ENCODE peak calls at places on chromosomes 12 and 14, in ten cellular contexts. One of them, this sample, is unnamed. For H3K36me3, the result is how much of the 10 kb centered on the place peaks cover.

GRCh38 chr14:36315159-36315853 is 5.1 kb downstream of the MBIP start:
- DNase-seq in brain microvascular endothelial cell: no peak
- DNase-seq in cardiac muscle cell: no peak
- DNase-seq in BJ: no peak
- DNase-seq in ascending aorta: no peak
- DNase-seq in adipocyte: no peak
- DNase-seq in right lobe of liver: no peak
- DNase-seq in mesendoderm: no peak
- DNase-seq in mammary epithelial cell: peak
- DNase-seq in tibial nerve: no peak
- DNase-seq in this sample: no peak

GRCh38 chr14:69945347-69945746 is 66.1 kb downstream of the SMOC1 start:
- DNase-seq in brain microvascular endothelial cell: no peak
- DNase-seq in cardiac muscle cell: no peak
- DNase-seq in BJ: no peak
- DNase-seq in ascending aorta: no peak
- DNase-seq in adipocyte: no peak
- DNase-seq in right lobe of liver: no peak
- DNase-seq in mesendoderm: no peak
- DNase-seq in mammary epithelial cell: no peak
- DNase-seq in tibial nerve: no peak
- DNase-seq in this sample: no peak

GRCh38 chr12:90407841-90408240 is 547.1 kb downstream of the CCER1 start:
- DNase-seq in brain microvascular endothelial cell: no peak
- DNase-seq in cardiac muscle cell: peak
- DNase-seq in BJ: no peak
- DNase-seq in ascending aorta: no peak
- DNase-seq in adipocyte: no peak
- DNase-seq in right lobe of liver: no peak
- DNase-seq in mesendoderm: peak
- DNase-seq in mammary epithelial cell: no peak
- DNase-seq in tibial nerve: no peak
- DNase-seq in this sample: no peak

GRCh38 chr12:76952995-76953394 is 74.2 kb upstream of the CSRP2 start:
- DNase-seq in brain microvascular endothelial cell: no peak
- DNase-seq in cardiac muscle cell: no peak
- DNase-seq in BJ: no peak
- DNase-seq in ascending aorta: no peak
- DNase-seq in adipocyte: no peak
- DNase-seq in right lobe of liver: no peak
- DNase-seq in mesendoderm: peak
- DNase-seq in mammary epithelial cell: peak
- DNase-seq in tibial nerve: no peak
- DNase-seq in this sample: no peak

GRCh38 chr12:52356762-52357580 is 10.3 kb downstream of the KRT85 start:
- DNase-seq in brain microvascular endothelial cell: no peak
- DNase-seq in cardiac muscle cell: no peak
- DNase-seq in BJ: no peak
- DNase-seq in ascending aorta: peak
- DNase-seq in adipocyte: no peak
- DNase-seq in right lobe of liver: peak
- DNase-seq in mesendoderm: no peak
- DNase-seq in mammary epithelial cell: no peak
- DNase-seq in tibial nerve: no peak
- DNase-seq in this sample: no peak

GRCh38 chr12:58413794-58414193 is 472.4 kb downstream of the ATP23 start:
- DNase-seq in brain microvascular endothelial cell: peak
- DNase-seq in cardiac muscle cell: no peak
- DNase-seq in BJ: no peak
- DNase-seq in ascending aorta: no peak
- DNase-seq in adipocyte: peak
- DNase-seq in right lobe of liver: no peak
- DNase-seq in mesendoderm: no peak
- DNase-seq in mammary epithelial cell: peak
- DNase-seq in tibial nerve: no peak
- DNase-seq in this sample: peak

GRCh38 chr12:79692860-79693605 is 2.3 kb upstream of the PAWR start:
- DNase-seq in brain microvascular endothelial cell: no peak
- DNase-seq in cardiac muscle cell: no peak
- DNase-seq in BJ: no peak
- DNase-seq in ascending aorta: no peak
- DNase-seq in adipocyte: no peak
- DNase-seq in right lobe of liver: no peak
- DNase-seq in mesendoderm: no peak
- DNase-seq in mammary epithelial cell: peak
- DNase-seq in tibial nerve: no peak
- DNase-seq in this sample: peak

GRCh38 chr14:25042362-25043299 is 7.3 kb downstream of the STXBP6 start:
- DNase-seq in brain microvascular endothelial cell: peak
- DNase-seq in cardiac muscle cell: peak
- DNase-seq in BJ: no peak
- DNase-seq in ascending aorta: no peak
- DNase-seq in adipocyte: peak
- DNase-seq in right lobe of liver: peak
- DNase-seq in mesendoderm: peak
- DNase-seq in mammary epithelial cell: no peak
- DNase-seq in tibial nerve: no peak
- DNase-seq in this sample: peak

GRCh38 chr12:46825526-46826414 is at the start of gene SLC38A4:
- DNase-seq in brain microvascular endothelial cell: no peak
- DNase-seq in cardiac muscle cell: peak
- DNase-seq in BJ: peak
- DNase-seq in ascending aorta: no peak
- DNase-seq in adipocyte: peak
- DNase-seq in right lobe of liver: peak
- DNase-seq in mesendoderm: peak
- DNase-seq in mammary epithelial cell: no peak
- DNase-seq in tibial nerve: no peak
- DNase-seq in this sample: peak

GRCh38 chr12:4355843-4356327 is 23.6 kb downstream of the FGF23 start:
- DNase-seq in brain microvascular endothelial cell: peak
- DNase-seq in cardiac muscle cell: peak
- DNase-seq in BJ: no peak
- DNase-seq in ascending aorta: no peak
- DNase-seq in adipocyte: peak
- DNase-seq in right lobe of liver: no peak
- DNase-seq in mesendoderm: peak
- DNase-seq in mammary epithelial cell: peak
- DNase-seq in tibial nerve: no peak
- DNase-seq in this sample: no peak

GRCh38 chr12:104569348-104570173 is 112.8 kb downstream of the CHST11 start:
- DNase-seq in brain microvascular endothelial cell: no peak
- DNase-seq in cardiac muscle cell: no peak
- DNase-seq in BJ: no peak
- DNase-seq in ascending aorta: no peak
- DNase-seq in adipocyte: no peak
- DNase-seq in right lobe of liver: no peak
- DNase-seq in mesendoderm: no peak
- DNase-seq in mammary epithelial cell: no peak
- DNase-seq in tibial nerve: no peak
- DNase-seq in this sample: no peak

GRCh38 chr12:55724226-55724939 is 4.2 kb downstream of the RDH5 start:
- DNase-seq in brain microvascular endothelial cell: peak
- DNase-seq in cardiac muscle cell: peak
- DNase-seq in BJ: no peak
- DNase-seq in ascending aorta: peak
- DNase-seq in adipocyte: peak
- DNase-seq in right lobe of liver: no peak
- DNase-seq in mesendoderm: peak
- DNase-seq in mammary epithelial cell: peak
- DNase-seq in tibial nerve: peak
- DNase-seq in this sample: peak

GRCh38 chr12:98998697-98999299 is 353.7 kb downstream of the APAF1 start:
- DNase-seq in brain microvascular endothelial cell: no peak
- DNase-seq in cardiac muscle cell: peak
- DNase-seq in BJ: no peak
- DNase-seq in ascending aorta: no peak
- DNase-seq in adipocyte: peak
- DNase-seq in right lobe of liver: no peak
- DNase-seq in mesendoderm: peak
- DNase-seq in mammary epithelial cell: peak
- DNase-seq in tibial nerve: no peak
- DNase-seq in this sample: peak

DNA sequence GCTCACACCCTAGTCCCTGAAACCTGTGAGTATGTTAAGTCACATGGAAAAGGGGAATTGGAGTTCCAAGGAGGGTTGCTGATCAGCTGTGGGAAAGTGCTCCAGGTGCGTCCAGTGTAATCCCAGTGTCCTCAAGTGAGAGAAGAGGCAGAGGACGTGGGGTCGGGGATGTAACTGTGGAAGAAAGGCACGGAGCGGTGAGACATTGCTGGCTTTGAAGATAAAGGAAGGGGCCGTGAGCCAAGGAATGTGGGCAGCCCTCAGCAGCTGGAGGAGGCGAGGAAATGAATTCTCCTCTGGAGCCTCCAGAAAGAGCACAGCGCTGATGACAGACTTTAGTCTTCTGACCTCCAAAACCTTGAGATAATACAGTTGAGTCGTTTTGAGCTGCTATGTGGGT is 191.6 kb upstream of the TMEM132C start:
- DNase-seq in brain microvascular endothelial cell: no peak
- DNase-seq in cardiac muscle cell: no peak
- DNase-seq in BJ: no peak
- DNase-seq in ascending aorta: no peak
- DNase-seq in adipocyte: no peak
- DNase-seq in right lobe of liver: no peak
- DNase-seq in mesendoderm: no peak
- DNase-seq in mammary epithelial cell: no peak
- DNase-seq in tibial nerve: no peak
- DNase-seq in this sample: no peak
- H3K36me3 ChIP-seq in brain microvascular endothelial cell: under half
- H3K36me3 ChIP-seq in cardiac muscle cell: under half
- H3K36me3 ChIP-seq in BJ: under half
- H3K36me3 ChIP-seq in ascending aorta: under half
- H3K36me3 ChIP-seq in adipocyte: under half
- H3K36me3 ChIP-seq in right lobe of liver: under half
- H3K36me3 ChIP-seq in mesendoderm: under half
- H3K36me3 ChIP-seq in mammary epithelial cell: under half
- H3K36me3 ChIP-seq in tibial nerve: under half
- H3K36me3 ChIP-seq in this sample: under half

GRCh38 chr12:27428466-27428865 is 18.1 kb upstream of the SMCO2 start:
- DNase-seq in brain microvascular endothelial cell: no peak
- DNase-seq in cardiac muscle cell: no peak
- DNase-seq in BJ: no peak
- DNase-seq in ascending aorta: no peak
- DNase-seq in adipocyte: peak
- DNase-seq in right lobe of liver: no peak
- DNase-seq in mesendoderm: no peak
- DNase-seq in mammary epithelial cell: no peak
- DNase-seq in tibial nerve: no peak
- DNase-seq in this sample: no peak
- H3K36me3 ChIP-seq in brain microvascular endothelial cell: under half
- H3K36me3 ChIP-seq in cardiac muscle cell: under half
- H3K36me3 ChIP-seq in BJ: under half
- H3K36me3 ChIP-seq in ascending aorta: under half
- H3K36me3 ChIP-seq in adipocyte: under half
- H3K36me3 ChIP-seq in right lobe of liver: under half
- H3K36me3 ChIP-seq in mesendoderm: under half
- H3K36me3 ChIP-seq in mammary epithelial cell: under half
- H3K36me3 ChIP-seq in tibial nerve: under half
- H3K36me3 ChIP-seq in this sample: under half

DNA sequence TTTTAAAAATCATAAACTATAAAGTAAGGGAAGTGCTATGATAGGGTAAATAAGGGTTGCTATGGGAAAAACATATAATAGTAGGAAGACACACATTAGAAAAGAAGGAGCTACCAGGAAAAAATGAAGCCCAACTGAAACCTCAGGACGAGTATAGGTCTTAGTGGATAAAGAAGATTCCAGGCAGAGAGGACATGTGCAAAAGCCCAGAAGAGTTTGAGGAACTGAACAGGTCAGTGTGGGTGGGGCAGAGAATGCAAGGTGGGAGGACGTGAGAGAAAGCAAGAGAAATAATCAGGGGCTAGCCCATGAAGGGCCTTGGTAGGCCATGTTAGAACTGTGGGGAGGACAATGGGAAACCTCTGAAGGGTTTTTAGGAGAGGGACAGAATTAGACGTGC is 109.5 kb downstream of the DENND5B start:
- DNase-seq in brain microvascular endothelial cell: no peak
- DNase-seq in cardiac muscle cell: no peak
- DNase-seq in BJ: no peak
- DNase-seq in ascending aorta: no peak
- DNase-seq in adipocyte: no peak
- DNase-seq in right lobe of liver: no peak
- DNase-seq in mesendoderm: no peak
- DNase-seq in mammary epithelial cell: no peak
- DNase-seq in tibial nerve: no peak
- DNase-seq in this sample: no peak
- H3K36me3 ChIP-seq in brain microvascular endothelial cell: under half
- H3K36me3 ChIP-seq in cardiac muscle cell: under half
- H3K36me3 ChIP-seq in BJ: under half
- H3K36me3 ChIP-seq in ascending aorta: under half
- H3K36me3 ChIP-seq in adipocyte: under half
- H3K36me3 ChIP-seq in right lobe of liver: under half
- H3K36me3 ChIP-seq in mesendoderm: under half
- H3K36me3 ChIP-seq in mammary epithelial cell: under half
- H3K36me3 ChIP-seq in tibial nerve: under half
- H3K36me3 ChIP-seq in this sample: under half

GRCh38 chr14:75030147-75030546 is 21.1 kb downstream of the MLH3 start:
- DNase-seq in brain microvascular endothelial cell: no peak
- DNase-seq in cardiac muscle cell: no peak
- DNase-seq in BJ: no peak
- DNase-seq in ascending aorta: no peak
- DNase-seq in adipocyte: no peak
- DNase-seq in right lobe of liver: no peak
- DNase-seq in mesendoderm: no peak
- DNase-seq in mammary epithelial cell: no peak
- DNase-seq in tibial nerve: no peak
- DNase-seq in this sample: no peak
- H3K36me3 ChIP-seq in brain microvascular endothelial cell: under half
- H3K36me3 ChIP-seq in cardiac muscle cell: under half
- H3K36me3 ChIP-seq in BJ: under half
- H3K36me3 ChIP-seq in ascending aorta: half or more
- H3K36me3 ChIP-seq in adipocyte: under half
- H3K36me3 ChIP-seq in right lobe of liver: under half
- H3K36me3 ChIP-seq in mesendoderm: under half
- H3K36me3 ChIP-seq in mammary epithelial cell: under half
- H3K36me3 ChIP-seq in tibial nerve: under half
- H3K36me3 ChIP-seq in this sample: under half

DNA sequence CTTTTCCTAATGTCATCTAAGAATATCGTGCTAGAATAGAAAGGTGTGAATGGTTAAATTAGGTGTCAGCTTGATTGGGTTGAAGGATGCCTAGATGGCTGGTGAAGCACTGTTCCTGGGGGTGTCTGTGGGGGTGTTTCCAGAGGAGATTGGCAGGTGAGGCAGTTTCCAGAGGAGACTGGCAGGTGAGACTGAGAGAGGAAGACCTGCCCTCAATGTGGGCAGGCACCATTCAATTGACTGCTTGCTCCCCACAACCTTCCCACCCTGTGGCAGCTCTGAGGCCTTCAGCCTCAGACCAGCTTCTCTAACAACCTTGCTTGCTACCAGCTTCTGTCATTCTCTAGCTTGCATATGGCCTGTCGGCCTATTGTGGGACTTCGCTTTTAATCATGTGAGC is 9.2 kb downstream of the RNASE9 start:
- DNase-seq in brain microvascular endothelial cell: no peak
- DNase-seq in cardiac muscle cell: no peak
- DNase-seq in BJ: no peak
- DNase-seq in ascending aorta: no peak
- DNase-seq in adipocyte: no peak
- DNase-seq in right lobe of liver: no peak
- DNase-seq in mesendoderm: no peak
- DNase-seq in mammary epithelial cell: no peak
- DNase-seq in tibial nerve: no peak
- DNase-seq in this sample: no peak
- H3K36me3 ChIP-seq in brain microvascular endothelial cell: under half
- H3K36me3 ChIP-seq in cardiac muscle cell: under half
- H3K36me3 ChIP-seq in BJ: under half
- H3K36me3 ChIP-seq in ascending aorta: under half
- H3K36me3 ChIP-seq in adipocyte: under half
- H3K36me3 ChIP-seq in right lobe of liver: under half
- H3K36me3 ChIP-seq in mesendoderm: under half
- H3K36me3 ChIP-seq in mammary epithelial cell: under half
- H3K36me3 ChIP-seq in tibial nerve: under half
- H3K36me3 ChIP-seq in this sample: under half

GRCh38 chr14:90652626-90653025 is 163.6 kb downstream of the TTC7B start:
- DNase-seq in brain microvascular endothelial cell: no peak
- DNase-seq in cardiac muscle cell: no peak
- DNase-seq in BJ: no peak
- DNase-seq in ascending aorta: no peak
- DNase-seq in adipocyte: no peak
- DNase-seq in right lobe of liver: no peak
- DNase-seq in mesendoderm: no peak
- DNase-seq in mammary epithelial cell: no peak
- DNase-seq in tibial nerve: no peak
- DNase-seq in this sample: no peak
- H3K36me3 ChIP-seq in brain microvascular endothelial cell: under half
- H3K36me3 ChIP-seq in cardiac muscle cell: under half
- H3K36me3 ChIP-seq in BJ: under half
- H3K36me3 ChIP-seq in ascending aorta: under half
- H3K36me3 ChIP-seq in adipocyte: under half
- H3K36me3 ChIP-seq in right lobe of liver: under half
- H3K36me3 ChIP-seq in mesendoderm: under half
- H3K36me3 ChIP-seq in mammary epithelial cell: under half
- H3K36me3 ChIP-seq in tibial nerve: under half
- H3K36me3 ChIP-seq in this sample: under half

This sample was measured in astrocyte.